ENCODE peak calls at places on chromosomes 1 and 21, in four cellular contexts. G is A549, Y is H1, A is GM12878. J is an unnamed sample.
A peak's percentile ranks its signal among the peaks of the same experiment; 100 is the strongest.

GRCh38 chr1:17287377-17287776 is 20.6 kb upstream of the PADI4 start:
- DNase-seq in A (no peak), Y (no peak), G (peak; percentile 63), J (no peak)

GRCh38 chr1:67683736-67684525 is 1.1 kb upstream of the GADD45A start:
- DNase-seq in A (no peak), Y (no peak), G (no peak), J (peak; percentile 21)

GRCh38 chr1:2206813-2207488 is 12.4 kb upstream of the FAAP20 start:
- DNase-seq in Y (no peak), G (no peak), A (no peak), J (peak; percentile 61)

GRCh38 chr21:45600248-45600647 is 43.3 kb upstream of the PCBP3 start:
- DNase-seq in A (no peak), G (no peak), Y (no peak), J (no peak)

GRCh38 chr1:147389532-147390184 is 147.2 kb downstream of the CHD1L start:
- DNase-seq in G (peak; percentile 28), Y (peak; percentile 15), A (no peak), J (peak; percentile 66)

GRCh38 chr1:78607334-78607927 is 12.8 kb upstream of the IFI44L start:
- DNase-seq in A (no peak), G (peak; percentile 1), Y (no peak), J (no peak)

GRCh38 chr1:28374297-28374696 is 4.8 kb downstream of the PHACTR4 start:
- DNase-seq in Y (no peak), A (no peak), G (no peak), J (no peak)

GRCh38 chr21:15343066-15343465 is 278.3 kb upstream of the NRIP1 start:
- DNase-seq in G (no peak), Y (no peak), A (no peak), J (no peak)

GRCh38 chr1:78289606-78290005 is 201.2 kb upstream of the PTGFR start:
- DNase-seq in G (no peak), Y (no peak), A (no peak), J (no peak)

GRCh38 chr21:14262039-14262438 is 46.1 kb downstream of the RBM11 start:
- DNase-seq in A (no peak), G (no peak), Y (no peak), J (no peak)

GRCh38 chr21:27571706-27572105 is 604.8 kb upstream of the ADAMTS5 start:
- DNase-seq in G (no peak), Y (no peak), A (no peak), J (no peak)

GRCh38 chr1:227920426-227920825 is 27.3 kb downstream of the WNT9A start:
- DNase-seq in A (no peak), Y (no peak), G (no peak), J (no peak)

GRCh38 chr1:93635614-93636543 is 45.8 kb downstream of the BCAR3 start:
- DNase-seq in A (no peak), G (no peak), Y (peak; percentile 71), J (no peak)

GRCh38 chr1:21909286-21909759 is 27.8 kb downstream of the HSPG2 start:
- DNase-seq in A (no peak), Y (no peak), G (no peak), J (no peak)

GRCh38 chr1:35298464-35298863 is 30.0 kb downstream of the ZMYM4 start:
- DNase-seq in Y (no peak), A (peak; percentile 32), G (peak; percentile 8), J (peak; percentile 29)

GRCh38 chr1:225737866-225738265 is 39.8 kb upstream of the SRP9 start:
- DNase-seq in A (no peak), Y (no peak), G (no peak), J (no peak)

GRCh38 chr1:55727010-55727409 is 511.8 kb upstream of the USP24 start:
- DNase-seq in G (no peak), Y (no peak), A (no peak), J (no peak)

GRCh38 chr1:92972413-92973129 is 11.3 kb upstream of the DIPK1A start:
- DNase-seq in Y (no peak), G (no peak), A (no peak), J (no peak)

GRCh38 chr1:233242827-233243483 is 52.6 kb downstream of the PCNX2 start:
- DNase-seq in Y (no peak), G (no peak), A (no peak), J (no peak)

GRCh38 chr1:160884579-160884978 is 401 bp downstream of the ITLN1 start:
- DNase-seq in Y (no peak), A (no peak), G (no peak), J (no peak)

GRCh38 chr1:229149435-229149834 is 121.5 kb upstream of the RAB4A start:
- DNase-seq in A (no peak), Y (no peak), G (no peak), J (no peak)

GRCh38 chr1:45880930-45881329 is 77.5 kb downstream of the MAST2 start:
- DNase-seq in G (no peak), A (no peak), Y (no peak), J (no peak)

GRCh38 chr1:18654599-18654998 is 24.0 kb downstream of the PAX7 start:
- DNase-seq in Y (no peak), G (no peak), A (no peak), J (no peak)

GRCh38 chr1:84836145-84836544 is 56.9 kb downstream of the LPAR3 start:
- DNase-seq in A (no peak), Y (no peak), G (no peak), J (no peak)

GRCh38 chr1:44808938-44809917 is 905 bp downstream of the BTBD19 start:
- DNase-seq in A (peak; percentile 84), G (no peak), Y (no peak), J (no peak)

GRCh38 chr1:246447501-246447900 is 59.6 kb downstream of the SMYD3 start:
- DNase-seq in Y (no peak), A (no peak), G (no peak), J (no peak)

GRCh38 chr1:63670164-63670563 is 77.0 kb downstream of the PGM1 start:
- DNase-seq in G (no peak), Y (no peak), A (no peak), J (no peak)

GRCh38 chr1:186536272-186536905 is 75.5 kb upstream of the PDC start:
- DNase-seq in Y (no peak), G (no peak), A (no peak), J (no peak)

GRCh38 chr1:186531561-186532165 is 70.7 kb upstream of the PDC start:
- DNase-seq in A (no peak), Y (no peak), G (no peak), J (no peak)

GRCh38 chr1:186540521-186540920 is 79.6 kb upstream of the PDC start:
- DNase-seq in Y (no peak), A (no peak), G (no peak), J (no peak)

GRCh38 chr1:186532481-186532880 is 71.6 kb upstream of the PDC start:
- DNase-seq in Y (no peak), A (no peak), G (no peak), J (no peak)

DNA sequence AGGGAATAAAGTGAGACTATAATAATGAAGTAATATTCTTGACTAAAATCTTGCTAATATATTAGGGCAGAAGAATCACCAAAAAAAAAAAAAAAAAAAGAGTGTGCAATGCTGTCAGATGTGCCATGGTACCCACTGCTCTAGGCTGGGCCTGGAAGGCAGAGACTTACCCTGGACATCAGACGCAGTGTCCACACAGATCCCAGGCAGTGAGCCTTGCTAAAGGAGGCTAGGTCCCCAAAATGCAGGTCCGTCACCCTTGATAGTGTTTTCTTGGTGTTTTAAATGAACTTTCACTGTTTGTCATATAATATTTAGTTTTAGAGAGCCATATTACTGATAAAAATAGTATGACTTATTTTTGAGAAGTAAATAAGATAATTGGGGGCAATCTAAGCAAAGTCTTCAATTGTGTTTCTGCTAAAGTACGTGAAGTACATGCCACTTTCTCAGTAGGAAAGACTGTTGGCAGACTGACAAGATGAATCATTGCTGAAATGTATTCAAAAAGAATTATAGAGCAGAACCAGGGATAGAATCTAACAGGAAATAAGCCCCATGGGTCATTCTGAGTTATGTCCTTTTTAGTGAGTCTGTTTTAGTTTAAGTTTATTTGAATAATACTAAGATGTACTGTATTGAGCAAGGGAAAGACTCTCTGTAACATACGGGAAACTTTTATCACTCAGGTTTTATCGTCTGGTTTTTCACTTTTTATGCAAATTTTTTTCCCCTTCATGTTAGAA is 74.6 kb upstream of the PDC start:
- DNase-seq in Y (no peak), A (no peak), G (peak; percentile 32), J (no peak)
- TF ChIP-seq KDM1A in Y (no peak), A (no peak), G (no peak), J (no peak)

GRCh38 chr1:181554465-181554864 is 71.1 kb downstream of the CACNA1E start:
- DNase-seq in Y (no peak), A (no peak), G (no peak), J (no peak)
- TF ChIP-seq KDM1A in Y (no peak), A (no peak), G (no peak), J (no peak)

GRCh38 chr1:58964428-58964827 is 180.6 kb upstream of the JUN start:
- DNase-seq in G (no peak), Y (no peak), A (no peak), J (no peak)
- TF ChIP-seq KDM1A in G (no peak), Y (no peak), A (no peak), J (no peak)

DNA sequence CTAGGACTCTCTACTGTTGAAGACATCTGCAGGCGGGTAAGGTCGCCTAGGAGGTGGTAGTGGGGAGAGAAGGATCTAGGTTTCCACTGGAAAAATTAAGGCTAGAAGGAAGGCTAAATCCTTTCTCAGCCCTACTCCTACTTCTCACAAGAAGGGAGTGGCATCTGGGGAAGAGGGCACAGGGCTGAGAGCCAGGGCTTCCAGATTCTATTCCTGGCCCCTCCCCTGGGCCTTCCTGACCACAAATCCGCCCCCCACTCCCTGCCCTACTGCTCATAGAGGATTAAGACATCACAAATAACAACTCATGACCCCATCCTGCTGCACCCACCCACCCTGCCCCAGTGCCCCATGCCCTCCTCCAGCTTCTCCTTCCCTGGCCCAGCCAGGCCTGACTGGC is 2.5 kb downstream of the PHLDA3 start:
- DNase-seq in G (no peak), A (no peak), Y (no peak), J (no peak)
- TF ChIP-seq KDM1A in G (no peak), A (no peak), Y (no peak), J (no peak)

GRCh38 chr1:212649020-212649419 is 40.5 kb downstream of the ATF3 start:
- DNase-seq in A (no peak), Y (no peak), G (no peak), J (no peak)
- TF ChIP-seq KDM1A in A (no peak), Y (no peak), G (no peak), J (no peak)

J was measured in K562.